ENCODE peak calls at places on chromosomes 13 and 19, in seven cellular contexts. H is mucosa of descending colon; M is uterus; S is body of pancreas; T is K562; Y is CD8-positive, alpha-beta T cell; R is psoas muscle. Q is an unnamed sample.

GRCh38 chr13:109100705-109101104 is 471.3 kb downstream of the MYO16 start:
- DNase-seq in Y (no peak), S (no peak), M (no peak), R (no peak), H (no peak), T (no peak), Q (no peak)

GRCh38 chr19:16330811-16331690 is 6.4 kb downstream of the KLF2 start:
- DNase-seq in Y (peak; percentile 51), T (no peak), H (no peak), S (no peak), M (no peak), R (no peak), Q (peak; percentile 28)

GRCh38 chr13:99278199-99278598 is 20.0 kb upstream of the GPR18 start:
- DNase-seq in H (no peak), S (no peak), R (no peak), T (no peak), M (no peak), Y (no peak), Q (no peak)

GRCh38 chr13:46523972-46524737 is 28.8 kb upstream of the LRCH1 start:
- DNase-seq in T (no peak), Y (no peak), M (no peak), H (no peak), S (no peak), R (no peak), Q (no peak)

GRCh38 chr13:48403151-48403631 is 9.7 kb downstream of the LPAR6 start:
- DNase-seq in H (no peak), T (no peak), M (no peak), Y (no peak), R (no peak), S (no peak), Q (no peak)

GRCh38 chr19:33193864-33194362 is at the start of gene LRP3:
- DNase-seq in H (peak; percentile 57), T (no peak), Y (no peak), M (no peak), R (peak; percentile 54), S (peak; percentile 54), Q (no peak)

GRCh38 chr19:50554212-50554611 is 14.0 kb downstream of the LRRC4B start:
- DNase-seq in S (no peak), Y (no peak), T (no peak), H (no peak), M (no peak), R (no peak), Q (no peak)

GRCh38 chr19:55044771-55045716 is 7.0 kb upstream of the GP6 start:
- DNase-seq in T (no peak), R (no peak), Y (no peak), S (no peak), M (no peak), H (no peak), Q (no peak)

GRCh38 chr13:47679391-47679790 is 321.7 kb downstream of the SUCLA2 start:
- DNase-seq in T (no peak), S (no peak), R (no peak), H (no peak), Y (no peak), M (no peak), Q (no peak)

GRCh38 chr13:26050568-26051230 is 1.1 kb downstream of the SHISA2 start:
- DNase-seq in T (no peak), H (no peak), Y (no peak), S (no peak), R (peak; percentile 42), M (no peak), Q (no peak)
- H3K4me1 ChIP-seq in T (no peaks in the 10 kb centered on the region), H (peaks cover 9% of the 10 kb centered on the region), Y (peaks cover 29% of the 10 kb centered on the region), S (peaks cover 25% of the 10 kb centered on the region), R (peaks cover 6% of the 10 kb centered on the region), M (no peaks in the 10 kb centered on the region), Q (no peaks in the 10 kb centered on the region)

DNA sequence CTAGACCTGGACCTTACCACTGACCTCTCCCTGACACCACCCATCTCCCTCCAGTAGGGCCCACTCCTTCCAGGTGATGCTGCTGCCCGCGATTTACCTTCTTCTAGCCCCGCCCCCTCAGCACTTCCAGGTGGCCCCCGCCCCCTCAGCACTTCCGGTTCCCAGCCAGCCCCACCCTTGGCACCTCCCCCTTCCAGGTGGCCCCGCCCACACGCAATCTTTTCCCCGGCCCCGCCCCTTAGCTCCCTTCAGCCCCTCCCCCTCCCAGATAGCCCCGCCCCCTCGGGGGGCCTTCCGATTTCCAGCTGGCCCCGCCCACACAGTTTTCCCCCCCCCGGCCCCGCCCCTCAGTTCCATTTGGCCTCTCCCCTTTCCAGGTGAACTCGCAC is 565 bp downstream of the LIG1 start:
- DNase-seq in Y (peak; percentile 91), S (peak; percentile 87), M (peak; percentile 68), H (peak; percentile 94), R (peak; percentile 68), T (peak; percentile 82), Q (peak; percentile 72)
- TF ChIP-seq CTCF in Y (no peak), S (no peak), M (no peak), H (no peak), R (no peak), T (no peak), Q (no peak)

DNA sequence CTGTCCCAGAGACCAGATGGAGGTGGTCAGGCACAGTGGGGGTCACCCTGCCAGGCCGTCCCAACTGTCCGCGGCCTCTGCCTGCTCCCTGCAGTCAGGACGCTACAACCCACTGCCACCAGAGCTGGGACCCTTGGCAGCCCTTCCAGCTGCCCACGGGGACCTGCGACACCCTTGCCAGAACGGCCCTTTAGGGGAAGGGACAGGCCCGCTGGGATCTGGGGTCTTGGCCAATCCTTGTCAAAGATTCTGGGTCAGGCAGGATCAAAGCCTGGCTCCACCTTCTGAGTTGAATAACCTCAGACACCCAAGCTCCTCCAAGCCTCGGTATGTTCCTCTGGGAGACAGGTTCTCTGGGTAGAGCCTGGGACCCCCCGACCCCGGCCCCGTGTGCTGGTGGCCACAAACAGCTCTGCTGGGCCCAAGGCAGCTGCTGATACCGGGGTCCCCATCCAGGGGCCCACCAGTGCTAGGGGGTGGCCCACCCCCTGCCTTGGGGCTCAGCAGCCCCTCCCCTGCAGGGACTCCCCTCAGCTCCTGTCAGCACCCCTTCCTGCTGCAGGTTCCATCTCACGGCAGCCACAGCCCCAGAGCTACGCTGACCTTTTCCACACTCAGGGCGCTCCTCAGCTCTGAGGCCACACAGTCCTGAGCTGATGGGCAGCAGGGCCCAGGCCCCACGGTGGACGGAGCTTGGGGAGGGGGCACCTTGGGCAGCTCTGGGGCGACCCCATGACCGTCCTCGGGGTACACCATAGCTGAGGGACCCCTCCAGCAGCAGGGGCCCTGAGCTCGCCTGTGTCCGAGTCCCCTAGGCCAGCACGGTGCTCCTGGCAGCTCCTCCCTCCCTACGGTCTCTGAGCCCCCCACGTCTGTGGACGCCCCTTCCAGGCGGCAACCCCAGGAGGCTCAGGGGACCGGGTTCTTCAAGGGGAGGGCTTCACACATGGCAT is 18.4 kb downstream of the SBNO2 start:
- DNase-seq in S (no peak), M (peak; percentile 45), Y (no peak), H (no peak), T (no peak), R (no peak), Q (no peak)
- H3K4me1 ChIP-seq in S (peaks cover 25% of the 10 kb centered on the region), M (no peaks in the 10 kb centered on the region), Y (no peaks in the 10 kb centered on the region), H (peaks cover 19% of the 10 kb centered on the region), T (no peaks in the 10 kb centered on the region), R (peaks cover 33% of the 10 kb centered on the region), Q (peaks cover 19% of the 10 kb centered on the region)

DNA sequence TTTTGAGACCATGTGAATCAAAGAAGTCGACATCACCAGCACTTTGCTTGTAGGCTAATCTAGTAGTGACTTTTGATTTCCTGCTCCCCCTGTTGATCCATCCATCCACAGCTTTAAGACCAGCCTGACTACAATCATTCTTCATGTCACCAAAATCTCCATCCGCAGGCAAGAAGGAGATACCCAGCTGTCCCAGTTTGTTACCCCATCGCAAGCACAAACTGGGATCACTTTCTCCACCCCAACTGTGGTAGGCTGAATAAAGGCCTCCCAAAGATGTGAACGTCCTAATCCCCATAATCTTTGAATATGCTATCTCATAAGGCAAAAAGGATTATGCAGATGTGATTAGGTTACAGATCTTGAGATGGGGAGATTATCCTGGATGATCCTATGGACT is 202.1 kb downstream of the ENOX1 start:
- DNase-seq in H (no peak), Y (no peak), M (no peak), R (no peak), T (no peak), S (no peak), Q (no peak)
- TF ChIP-seq CTCF in H (no peak), Y (no peak), M (no peak), R (no peak), T (no peak), S (no peak), Q (no peak)

Q was measured in PC-9.